ENCODE peak calls at places on chromosomes 13 and 19, in eight cellular contexts. J, W, Y, S, E, F, M and L are unnamed samples.

GRCh38 chr13:32804673-32805260 is 211.5 kb upstream of the KL start:
- DNase-seq in W (peak; percentile 46), F (no peak), S (peak; percentile 51), Y (no peak), J (no peak), E (no peak), M (no peak), L (no peak)

GRCh38 chr19:2524840-2525723 is 49.2 kb downstream of the GADD45B start:
- DNase-seq in Y (peak; percentile 86), W (peak; percentile 43), E (no peak), J (no peak), M (peak; percentile 42), F (no peak), S (peak; percentile 75), L (no peak)

GRCh38 chr13:33109801-33110200 is 93.6 kb downstream of the KL start:
- DNase-seq in Y (peak; percentile 15), S (no peak), M (no peak), J (peak; percentile 31), W (no peak), E (no peak), F (no peak), L (no peak)

GRCh38 chr13:99371956-99372355 is 64.8 kb upstream of the GPR183 start:
- DNase-seq in M (no peak), E (no peak), F (no peak), J (no peak), S (no peak), W (no peak), Y (no peak), L (no peak)

GRCh38 chr13:95650691-95651090 is 6.2 kb upstream of the DZIP1 start:
- DNase-seq in F (no peak), Y (no peak), J (no peak), M (no peak), W (no peak), S (no peak), E (no peak), L (no peak)

GRCh38 chr19:6239871-6240676 is 39.7 kb downstream of the MLLT1 start:
- DNase-seq in M (peak; percentile 11), S (no peak), Y (no peak), E (no peak), W (no peak), F (no peak), J (peak; percentile 49), L (no peak)

GRCh38 chr13:40306817-40307216 is 359.6 kb downstream of the FOXO1 start:
- DNase-seq in F (no peak), S (no peak), E (no peak), M (no peak), Y (no peak), J (no peak), W (no peak), L (no peak)

GRCh38 chr13:40806241-40806640 is 16.8 kb downstream of the SLC25A15 start:
- DNase-seq in S (no peak), J (no peak), E (no peak), Y (no peak), F (no peak), M (no peak), W (no peak), L (no peak)

GRCh38 chr13:50979187-50979586 is 69.6 kb downstream of the RNASEH2B start:
- DNase-seq in J (no peak), F (no peak), M (no peak), W (peak; percentile 50), S (no peak), E (no peak), Y (no peak), L (no peak)

GRCh38 chr13:37954191-37954590 is 84.6 kb upstream of the TRPC4 start:
- DNase-seq in S (no peak), W (no peak), J (no peak), E (no peak), M (no peak), Y (no peak), F (no peak), L (no peak)
- H3K4me3 ChIP-seq in S (no peak overlapping the region), W (no peak overlapping the region), J (no peak overlapping the region), E (no peak overlapping the region), M (no peak overlapping the region), Y (no peak overlapping the region), F (no peak overlapping the region), L (no peak overlapping the region)

GRCh38 chr19:14381689-14382474 is 638 bp downstream of the ADGRE5 start:
- DNase-seq in E (peak; percentile 23), F (no peak), W (peak; percentile 44), Y (peak; percentile 77), J (no peak), S (peak; percentile 20), M (peak; percentile 37), L (no peak)
- H3K4me3 ChIP-seq in E (peak overlapping the region; percentile 66), F (peak overlapping the region; percentile 67), W (peak overlapping the region; percentile 77), Y (peak overlapping the region; percentile 84), J (no peak overlapping the region), S (peak overlapping the region; percentile 46), M (peak overlapping the region; percentile 82), L (peak overlapping the region; percentile 38)

DNA sequence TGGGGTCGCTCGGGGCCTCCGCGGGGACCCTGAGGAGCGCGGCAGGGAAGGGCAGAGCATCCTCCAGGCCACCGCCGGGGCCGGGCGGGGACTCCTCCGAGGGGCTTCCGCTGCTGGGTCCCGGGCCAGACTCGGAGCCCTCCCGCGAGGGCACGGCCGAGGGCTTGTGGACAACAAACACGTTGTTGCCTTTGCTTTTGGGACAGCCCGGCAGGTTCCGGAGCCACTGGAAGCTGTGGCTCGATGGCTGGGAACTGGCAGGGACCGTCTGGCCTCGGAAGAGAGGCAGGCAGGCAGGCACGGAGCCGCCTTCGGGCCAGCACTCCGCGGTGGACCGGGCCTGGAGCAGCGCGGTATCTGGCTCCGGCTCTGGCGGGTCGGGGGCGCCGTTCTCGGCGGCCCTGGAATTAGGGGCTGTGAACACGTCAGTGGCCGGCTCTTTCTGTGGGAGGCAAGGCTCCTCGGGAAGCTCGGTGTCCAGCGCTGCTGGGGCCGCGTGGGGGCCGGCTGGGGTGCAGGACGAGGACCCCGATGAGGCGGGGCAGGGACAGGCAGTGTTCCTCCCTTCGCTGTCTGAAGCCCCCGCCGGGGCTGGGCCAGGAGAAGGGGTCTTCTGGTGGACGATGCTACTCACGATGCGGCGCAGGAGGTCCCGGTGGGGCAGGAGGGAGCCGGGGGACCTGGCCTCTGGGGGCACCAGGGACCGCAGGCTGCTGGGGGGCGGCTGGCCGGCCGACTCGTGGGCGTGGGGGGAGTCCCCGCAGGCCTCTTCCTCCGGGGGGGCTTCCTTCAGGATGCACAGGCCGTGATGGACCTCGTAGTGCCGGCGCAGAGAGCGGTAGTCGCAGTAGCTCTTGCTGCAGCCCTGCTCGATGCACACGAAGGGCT is 27.6 kb downstream of the ZNF541 start:
- DNase-seq in W (no peak), M (no peak), J (no peak), E (no peak), S (no peak), Y (no peak), F (no peak), L (no peak)
- H3K4me3 ChIP-seq in W (no peak overlapping the region), M (peak overlapping the region; percentile 51), J (no peak overlapping the region), E (peak overlapping the region; percentile 3), S (no peak overlapping the region), Y (no peak overlapping the region), F (no peak overlapping the region), L (peak overlapping the region; percentile 5)

GRCh38 chr13:30466358-30466714 is 600 bp upstream of the HMGB1 start:
- DNase-seq in E (no peak), W (no peak), M (no peak), Y (peak; percentile 10), S (peak; percentile 60), J (peak; percentile 55), F (no peak), L (no peak)
- H3K4me3 ChIP-seq in E (peak overlapping the region; percentile 22), W (peak overlapping the region; percentile 71), M (peak overlapping the region; percentile 94), Y (peak overlapping the region; percentile 100), S (peak overlapping the region; percentile 7), J (peak overlapping the region; percentile 98), F (peak overlapping the region; percentile 48), L (peak overlapping the region; percentile 57)

DNA sequence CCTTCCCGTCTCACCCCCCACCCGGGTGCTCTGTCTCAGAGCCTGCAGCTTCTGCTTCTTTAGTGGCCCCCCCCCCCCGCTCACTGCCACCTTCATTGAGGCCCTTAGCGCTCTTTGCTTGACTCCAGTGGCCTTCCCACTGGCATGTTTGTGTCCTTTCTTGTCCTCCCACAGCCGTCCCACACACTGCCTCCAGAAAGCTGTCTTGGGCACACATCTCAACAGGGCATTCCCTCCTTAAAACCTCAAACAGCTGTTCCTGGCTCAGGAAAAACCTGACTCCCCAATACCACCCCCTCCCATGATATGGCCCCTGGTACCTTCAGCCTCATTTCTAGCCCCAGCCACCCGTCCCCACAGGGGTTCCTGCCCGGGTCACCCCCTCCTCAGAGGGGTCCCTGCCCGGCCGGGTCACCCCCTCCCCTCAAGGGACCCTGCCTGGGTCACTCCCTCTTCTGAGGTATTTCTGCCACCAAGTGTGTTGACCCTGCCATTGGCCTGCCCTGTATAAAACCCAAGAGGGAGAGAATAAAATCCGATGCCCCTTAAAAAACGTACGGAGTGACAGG is 8.9 kb downstream of the B3GLCT start:
- DNase-seq in J (no peak), F (no peak), Y (no peak), E (no peak), M (no peak), W (no peak), S (no peak), L (no peak)
- H3K4me3 ChIP-seq in J (no peak overlapping the region), F (no peak overlapping the region), Y (no peak overlapping the region), E (no peak overlapping the region), M (peak overlapping the region; percentile 55), W (no peak overlapping the region), S (no peak overlapping the region), L (no peak overlapping the region)

GRCh38 chr13:49429061-49429460 is 14.8 kb downstream of the CAB39L start:
- DNase-seq in M (no peak), J (no peak), W (no peak), E (no peak), Y (no peak), F (no peak), S (no peak), L (no peak)
- H3K4me3 ChIP-seq in M (no peak overlapping the region), J (no peak overlapping the region), W (no peak overlapping the region), E (no peak overlapping the region), Y (no peak overlapping the region), F (no peak overlapping the region), S (no peak overlapping the region), L (no peak overlapping the region)

DNA sequence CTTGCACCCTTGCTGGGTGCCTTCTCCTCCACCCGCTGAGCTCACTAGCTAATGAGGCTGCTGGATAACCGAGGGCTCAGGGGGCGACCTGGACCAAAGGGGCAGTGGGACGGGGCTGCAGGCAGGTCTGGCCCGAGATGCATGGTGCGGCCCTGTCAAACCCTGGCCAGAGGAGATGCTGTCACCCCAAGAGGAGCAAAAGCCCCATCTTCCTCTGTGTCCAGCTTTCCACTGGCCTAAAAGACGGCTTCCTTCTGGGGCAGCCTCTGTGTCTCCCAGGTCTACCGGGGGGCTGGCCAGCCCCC is 261.8 kb downstream of the TBC1D4 start:
- DNase-seq in S (no peak), F (no peak), Y (no peak), E (no peak), W (no peak), J (no peak), M (no peak), L (no peak)
- H3K4me3 ChIP-seq in S (no peak overlapping the region), F (no peak overlapping the region), Y (no peak overlapping the region), E (no peak overlapping the region), W (no peak overlapping the region), J (no peak overlapping the region), M (no peak overlapping the region), L (no peak overlapping the region)